ENCODE peak calls at places on chromosomes 3 and 15, in four cellular contexts. C, M, J and H are unnamed samples. For H3K4me1, the result is how much of the 10 kb centered on the place peaks cover.

GRCh38 chr3:187150599-187150998 is 11.3 kb upstream of the RPL39L start:
- DNase-seq in C (peak), M (peak), J (no peak), H (no peak)

GRCh38 chr3:170076715-170077238 is 39.0 kb downstream of the GPR160 start:
- DNase-seq in C (no peak), M (no peak), J (no peak), H (no peak)

GRCh38 chr3:188863999-188864406 is 307.8 kb upstream of the TPRG1 start:
- DNase-seq in C (no peak), M (no peak), J (no peak), H (no peak)

GRCh38 chr3:170003881-170004356 is 33.9 kb upstream of the GPR160 start:
- DNase-seq in C (no peak), M (no peak), J (no peak), H (no peak)

GRCh38 chr3:124881976-124882697 is 5.0 kb downstream of the ITGB5 start:
- DNase-seq in C (no peak), M (no peak), J (no peak), H (no peak)

GRCh38 chr15:80182611-80183210 is 29.9 kb downstream of the FAH start:
- DNase-seq in C (no peak), M (no peak), J (no peak), H (no peak)

GRCh38 chr15:90145259-90145658 is 43.0 kb upstream of the IDH2 start:
- DNase-seq in C (no peak), M (no peak), J (no peak), H (no peak)

GRCh38 chr3:155153242-155154186 is 73.4 kb downstream of the MME start:
- DNase-seq in C (no peak), M (no peak), J (no peak), H (no peak)

GRCh38 chr15:79922512-79923067 is 25.8 kb upstream of the MTHFS start:
- DNase-seq in C (no peak), M (no peak), J (no peak), H (no peak)

GRCh38 chr3:67509471-67510075 is 144.8 kb downstream of the SUCLG2 start:
- DNase-seq in C (no peak), M (no peak), J (no peak), H (no peak)

GRCh38 chr3:59108091-59108815 is 58.4 kb upstream of the CFAP20DC start:
- DNase-seq in C (no peak), M (peak), J (no peak), H (no peak)

GRCh38 chr15:65414841-65415621 is 7.7 kb downstream of the IGDCC4 start:
- DNase-seq in C (no peak), M (no peak), J (no peak), H (no peak)

GRCh38 chr3:157376596-157377300 is 59.9 kb upstream of the PTX3 start:
- DNase-seq in C (no peak), M (no peak), J (no peak), H (no peak)

GRCh38 chr3:141104151-141104741 is 53.1 kb downstream of the SPSB4 start:
- DNase-seq in C (no peak), M (no peak), J (no peak), H (no peak)

GRCh38 chr15:69422336-69422895 is 8.3 kb downstream of the KIF23 start:
- DNase-seq in C (no peak), M (no peak), J (no peak), H (no peak)

DNA sequence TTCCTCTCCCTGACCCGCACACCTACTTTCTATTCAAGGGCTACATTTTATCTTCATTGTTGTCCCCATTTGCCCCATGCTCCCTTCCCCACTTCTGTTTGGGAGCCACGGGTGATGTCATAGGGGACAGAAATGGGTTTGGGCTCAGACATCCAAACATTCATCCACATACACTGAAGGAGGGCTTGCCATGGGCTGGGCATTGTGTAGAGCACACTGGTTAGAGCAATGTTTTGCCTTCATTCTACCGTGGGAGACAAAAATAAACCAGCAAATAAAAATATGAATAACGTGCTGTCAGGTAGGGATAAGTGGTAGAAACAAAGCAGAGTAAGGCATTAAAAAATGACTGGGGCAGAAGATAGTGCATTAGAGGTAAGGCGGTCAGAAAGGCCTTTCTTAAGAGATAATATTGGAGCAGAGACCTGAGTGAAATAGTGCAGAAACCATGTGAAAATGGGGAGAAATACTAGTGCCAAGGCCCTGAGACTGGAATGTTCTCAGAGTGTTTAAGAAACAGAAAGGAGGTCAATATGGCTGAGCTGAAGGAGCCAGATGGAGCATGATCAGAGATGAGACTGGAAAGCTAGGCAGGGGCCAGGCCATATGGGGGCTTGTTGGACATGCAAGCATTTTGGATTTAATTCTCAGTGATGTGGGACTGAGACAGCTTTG is 40.9 kb upstream of the CLSTN2 start:
- DNase-seq in C (no peak), M (no peak), J (no peak), H (no peak)
- TF ChIP-seq CTCF in C (no peak), M (no peak), J (no peak), H (no peak)

GRCh38 chr3:46926871-46927717 is 49.5 kb downstream of the CCDC12 start:
- DNase-seq in C (no peak), M (peak), J (no peak), H (peak)
- H3K4me1 ChIP-seq in C (under half), M (under half), J (half or more), H (under half)

DNA sequence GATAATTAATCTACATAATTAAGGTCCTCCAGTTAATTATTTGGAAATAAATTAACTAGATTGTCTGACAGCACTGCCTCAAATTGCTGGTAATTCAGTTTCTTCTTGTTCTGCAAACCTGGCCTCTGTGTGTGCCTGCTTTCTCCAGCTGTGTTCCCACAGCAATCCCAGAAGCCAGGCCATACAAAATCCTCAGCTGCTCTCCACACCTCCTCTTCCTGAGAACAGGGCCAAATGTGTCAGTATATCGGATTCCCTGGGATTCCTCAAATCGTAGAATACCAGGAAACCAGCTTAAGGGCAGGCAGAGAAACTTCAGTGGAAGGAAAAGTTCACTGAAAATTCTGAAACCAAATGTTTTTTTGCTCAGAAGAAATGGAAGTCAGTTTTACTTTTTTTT is 261.4 kb downstream of the ZMAT3 start:
- DNase-seq in C (no peak), M (no peak), J (no peak), H (no peak)
- TF ChIP-seq CTCF in C (no peak), M (no peak), J (no peak), H (no peak)

GRCh38 chr3:4829031-4829394 is 150.2 kb upstream of the BHLHE40 start:
- DNase-seq in C (no peak), M (no peak), J (no peak), H (no peak)
- H3K4me1 ChIP-seq in C (half or more), M (under half), J (half or more), H (half or more)